ENCODE peak calls at places on chromosomes 4 and X, in five cellular contexts. I is RWPE1; J is T follicular helper cell; D is stimulated activated CD4-positive, alpha-beta T cell treated with anti-CD3 and anti-CD28 coated beads, TNF-alpha, amount 100 ng/mL, for 48 hours; T is hippocampal formation. F is an unnamed sample.

GRCh38 chrX:8845060-8845459 is 43.9 kb upstream of the FAM9A start:
- DNase-seq in I (no peak), J (no peak), D (no peak), T (no peak), F (no peak)

GRCh38 chrX:97629597-97629985 is 745.9 kb downstream of the RPA4 start:
- DNase-seq in I (no peak), J (no peak), D (no peak), T (no peak), F (no peak)

GRCh38 chr4:13340672-13341071 is 143.5 kb downstream of the RAB28 start:
- DNase-seq in I (no peak), J (no peak), D (no peak), T (no peak), F (no peak)

GRCh38 chr4:44121210-44121609 is 327.4 kb downstream of the KCTD8 start:
- DNase-seq in I (peak; percentile 8), J (no peak), D (no peak), T (no peak), F (no peak)

GRCh38 chr4:155025762-155026457 is 182.5 kb upstream of the NPY2R start:
- DNase-seq in I (peak; percentile 4), J (no peak), D (peak; percentile 3), T (peak; percentile 4), F (no peak)

GRCh38 chrX:135200297-135200696 is 29.1 kb upstream of the CT55 start:
- DNase-seq in I (no peak), J (no peak), D (no peak), T (no peak), F (no peak)

GRCh38 chr4:133483600-133484246 is 334.6 kb downstream of the PCDH10 start:
- DNase-seq in I (no peak), J (no peak), D (no peak), T (no peak), F (no peak)

GRCh38 chr4:74330295-74330750 is 22.1 kb downstream of the EPGN start:
- DNase-seq in I (no peak), J (no peak), D (no peak), T (no peak), F (no peak)

GRCh38 chr4:181957088-181957487 is 286.1 kb upstream of the TENM3 start:
- DNase-seq in I (peak; percentile 8), J (no peak), D (no peak), T (no peak), F (no peak)

GRCh38 chr4:88528861-88529260 is 5.3 kb upstream of the PYURF start:
- DNase-seq in I (no peak), J (no peak), D (no peak), T (no peak), F (no peak)

GRCh38 chrX:150587585-150588503 is 19.4 kb downstream of the MTM1 start:
- DNase-seq in I (no peak), J (peak; percentile 18), D (no peak), T (no peak), F (no peak)

GRCh38 chrX:18455384-18455783 is 30.0 kb downstream of the CDKL5 start:
- DNase-seq in I (no peak), J (no peak), D (no peak), T (no peak), F (no peak)

GRCh38 chr4:183468210-183469095 is 24.0 kb downstream of the CDKN2AIP start:
- DNase-seq in I (peak; percentile 36), J (no peak), D (no peak), T (no peak), F (no peak)

GRCh38 chr4:6222761-6223292 is 22.5 kb upstream of the JAKMIP1 start:
- DNase-seq in I (no peak), J (no peak), D (no peak), T (no peak), F (no peak)

GRCh38 chr4:151676301-151676700 is 84.5 kb downstream of the GATB start:
- DNase-seq in I (peak; percentile 64), J (no peak), D (no peak), T (no peak), F (no peak)

GRCh38 chrX:13360146-13360545 is 40.3 kb upstream of the ATXN3L start:
- DNase-seq in I (no peak), J (no peak), D (no peak), T (no peak), F (no peak)

GRCh38 chr4:84841435-84841834 is 125.1 kb downstream of the WDFY3 start:
- DNase-seq in I (no peak), J (no peak), D (no peak), T (no peak), F (no peak)

GRCh38 chrX:17860811-17861495 is at the start of gene RAI2:
- DNase-seq in I (no peak), J (peak; percentile 32), D (no peak), T (no peak), F (no peak)

GRCh38 chrX:97322401-97322800 is 438.7 kb downstream of the RPA4 start:
- DNase-seq in I (no peak), J (no peak), D (no peak), T (no peak), F (no peak)

GRCh38 chrX:129959493-129959832 is 23.0 kb upstream of the BCORL1 start:
- DNase-seq in I (no peak), J (no peak), D (no peak), T (no peak), F (no peak)

GRCh38 chr4:187480146-187481145 is 515.1 kb upstream of the ZFP42 start:
- DNase-seq in I (no peak), J (no peak), D (no peak), T (no peak), F (no peak)

GRCh38 chrX:23292979-23293651 is 41.5 kb upstream of the PTCHD1 start:
- DNase-seq in I (no peak), J (no peak), D (no peak), T (peak; percentile 5), F (no peak)

GRCh38 chr4:2071252-2071911 is 12.3 kb downstream of the NAT8L start:
- DNase-seq in I (no peak), J (no peak), D (no peak), T (no peak), F (no peak)

GRCh38 chrX:153206425-153207046 is 27.5 kb downstream of the MAGEA1 start:
- DNase-seq in I (no peak), J (no peak), D (no peak), T (no peak), F (no peak)

GRCh38 chrX:11137543-11138139 is 26.5 kb downstream of the HCCS start:
- DNase-seq in I (no peak), J (no peak), D (no peak), T (no peak), F (peak; percentile 1)

GRCh38 chr4:20341121-20341758 is 89.5 kb downstream of the SLIT2 start:
- DNase-seq in I (no peak), J (no peak), D (no peak), T (no peak), F (no peak)

GRCh38 chrX:46574337-46574940 is 874 bp downstream of the CHST7 start:
- DNase-seq in I (no peak), J (peak; percentile 18), D (no peak), T (no peak), F (no peak)

GRCh38 chr4:1939664-1940509 is 68.7 kb downstream of the NSD2 start:
- DNase-seq in I (peak; percentile 69), J (no peak), D (no peak), T (no peak), F (peak; percentile 69)

GRCh38 chr4:168848977-168849687 is 160.9 kb downstream of the CBR4 start:
- DNase-seq in I (no peak), J (no peak), D (no peak), T (no peak), F (no peak)

GRCh38 chr4:95548738-95549245 is at the start of gene UNC5C:
- DNase-seq in I (no peak), J (no peak), D (no peak), T (no peak), F (peak; percentile 6)

GRCh38 chrX:25873196-25873595 is 264.9 kb upstream of the MAGEB18 start:
- DNase-seq in I (no peak), J (no peak), D (no peak), T (no peak), F (no peak)

GRCh38 chr4:58649236-58649635 is 1539.1 kb upstream of the IGFBP7 start:
- DNase-seq in I (no peak), J (no peak), D (no peak), T (no peak), F (no peak)

GRCh38 chrX:85375333-85375738 is 4.1 kb downstream of the POF1B start:
- DNase-seq in I (no peak), J (no peak), D (no peak), T (no peak), F (no peak)

GRCh38 chr4:128394778-128395177 is 107.2 kb upstream of the PGRMC2 start:
- DNase-seq in I (no peak), J (no peak), D (no peak), T (no peak), F (no peak)

GRCh38 chrX:125436855-125437254 is 117.2 kb downstream of the TEX13C start:
- DNase-seq in I (no peak), J (no peak), D (no peak), T (no peak), F (no peak)

GRCh38 chr4:123064390-123064789 is 142.0 kb upstream of the NUDT6 start:
- DNase-seq in I (peak; percentile 74), J (no peak), D (no peak), T (no peak), F (no peak)

GRCh38 chrX:37912286-37912685 is 64.9 kb upstream of the DYNLT3 start:
- DNase-seq in I (peak; percentile 26), J (no peak), D (no peak), T (no peak), F (no peak)

GRCh38 chrX:85115252-85115651 is 111.6 kb downstream of the APOOL start:
- DNase-seq in I (no peak), J (no peak), D (no peak), T (no peak), F (no peak)

GRCh38 chr4:135244605-135245146 is 1043.1 kb upstream of the PABPC4L start:
- DNase-seq in I (no peak), J (no peak), D (no peak), T (no peak), F (peak; percentile 5)

F was measured in SW 1271.